ENCODE peak calls at places on chromosome 21, in eight cellular contexts. One of them, this sample, is unnamed. For H3K4me1, the result is how much of the 10 kb centered on the place peaks cover.

GRCh38 chr21:43025636-43026180 is 49.9 kb downstream of the CBS start:
- DNase-seq in MM.1S: no peak
- DNase-seq in upper lobe of right lung: peak
- DNase-seq in body of pancreas: no peak
- DNase-seq in transverse colon: no peak
- DNase-seq in hepatocyte: no peak
- DNase-seq in Panc1: no peak
- DNase-seq in PC-9: peak
- DNase-seq in this sample: no peak

GRCh38 chr21:44766818-44767354 is 34.7 kb downstream of the UBE2G2 start:
- DNase-seq in MM.1S: no peak
- DNase-seq in body of pancreas: no peak
- DNase-seq in upper lobe of right lung: peak
- DNase-seq in Panc1: no peak
- DNase-seq in PC-9: no peak
- DNase-seq in transverse colon: no peak
- DNase-seq in hepatocyte: no peak
- DNase-seq in this sample: no peak

GRCh38 chr21:33367309-33367973 is 35.8 kb upstream of the IFNGR2 start:
- DNase-seq in MM.1S: no peak
- DNase-seq in hepatocyte: no peak
- DNase-seq in PC-9: no peak
- DNase-seq in body of pancreas: no peak
- DNase-seq in Panc1: no peak
- DNase-seq in upper lobe of right lung: no peak
- DNase-seq in transverse colon: no peak
- DNase-seq in this sample: no peak

GRCh38 chr21:32770514-32771133 is 931 bp downstream of the PAXBP1 start:
- DNase-seq in transverse colon: no peak
- DNase-seq in upper lobe of right lung: no peak
- DNase-seq in PC-9: no peak
- DNase-seq in Panc1: no peak
- DNase-seq in body of pancreas: no peak
- DNase-seq in MM.1S: peak
- DNase-seq in hepatocyte: peak
- DNase-seq in this sample: no peak

GRCh38 chr21:46385846-46386725 is 62.1 kb downstream of the PCNT start:
- DNase-seq in Panc1: no peak
- DNase-seq in transverse colon: no peak
- DNase-seq in MM.1S: no peak
- DNase-seq in hepatocyte: no peak
- DNase-seq in PC-9: no peak
- DNase-seq in upper lobe of right lung: no peak
- DNase-seq in body of pancreas: no peak
- DNase-seq in this sample: no peak

GRCh38 chr21:45255381-45256020 is 32.2 kb downstream of the POFUT2 start:
- DNase-seq in upper lobe of right lung: no peak
- DNase-seq in transverse colon: peak
- DNase-seq in MM.1S: peak
- DNase-seq in PC-9: peak
- DNase-seq in body of pancreas: no peak
- DNase-seq in Panc1: no peak
- DNase-seq in hepatocyte: no peak
- DNase-seq in this sample: no peak

GRCh38 chr21:20004353-20004752 is 993.9 kb upstream of the NCAM2 start:
- DNase-seq in MM.1S: no peak
- DNase-seq in PC-9: no peak
- DNase-seq in body of pancreas: no peak
- DNase-seq in Panc1: no peak
- DNase-seq in upper lobe of right lung: no peak
- DNase-seq in hepatocyte: no peak
- DNase-seq in transverse colon: no peak
- DNase-seq in this sample: no peak

GRCh38 chr21:34054259-34054658 is 19.1 kb upstream of the MRPS6 start:
- DNase-seq in transverse colon: no peak
- DNase-seq in body of pancreas: no peak
- DNase-seq in PC-9: no peak
- DNase-seq in hepatocyte: no peak
- DNase-seq in MM.1S: no peak
- DNase-seq in Panc1: no peak
- DNase-seq in upper lobe of right lung: no peak
- DNase-seq in this sample: no peak

GRCh38 chr21:42654179-42654912 is 925 bp downstream of the PDE9A start:
- DNase-seq in MM.1S: no peak
- DNase-seq in PC-9: peak
- DNase-seq in hepatocyte: peak
- DNase-seq in Panc1: no peak
- DNase-seq in upper lobe of right lung: peak
- DNase-seq in body of pancreas: no peak
- DNase-seq in transverse colon: no peak
- DNase-seq in this sample: peak

GRCh38 chr21:41806773-41807172 is 39.9 kb upstream of the RIPK4 start:
- DNase-seq in transverse colon: no peak
- DNase-seq in body of pancreas: no peak
- DNase-seq in PC-9: no peak
- DNase-seq in hepatocyte: no peak
- DNase-seq in upper lobe of right lung: no peak
- DNase-seq in Panc1: no peak
- DNase-seq in MM.1S: no peak
- DNase-seq in this sample: no peak

GRCh38 chr21:29148535-29148934 is 18.1 kb downstream of the MAP3K7CL start:
- DNase-seq in transverse colon: no peak
- DNase-seq in PC-9: no peak
- DNase-seq in upper lobe of right lung: no peak
- DNase-seq in hepatocyte: no peak
- DNase-seq in Panc1: no peak
- DNase-seq in body of pancreas: no peak
- DNase-seq in MM.1S: no peak
- DNase-seq in this sample: no peak

GRCh38 chr21:29146726-29147125 is 16.3 kb downstream of the MAP3K7CL start:
- DNase-seq in body of pancreas: no peak
- DNase-seq in PC-9: no peak
- DNase-seq in upper lobe of right lung: no peak
- DNase-seq in Panc1: no peak
- DNase-seq in hepatocyte: no peak
- DNase-seq in transverse colon: no peak
- DNase-seq in MM.1S: no peak
- DNase-seq in this sample: no peak

GRCh38 chr21:29145354-29145782 is 14.9 kb downstream of the MAP3K7CL start:
- DNase-seq in PC-9: no peak
- DNase-seq in body of pancreas: no peak
- DNase-seq in upper lobe of right lung: no peak
- DNase-seq in Panc1: peak
- DNase-seq in hepatocyte: peak
- DNase-seq in transverse colon: no peak
- DNase-seq in MM.1S: no peak
- DNase-seq in this sample: no peak

GRCh38 chr21:29145837-29146453 is 15.5 kb downstream of the MAP3K7CL start:
- DNase-seq in PC-9: no peak
- DNase-seq in MM.1S: no peak
- DNase-seq in upper lobe of right lung: no peak
- DNase-seq in Panc1: no peak
- DNase-seq in hepatocyte: no peak
- DNase-seq in transverse colon: no peak
- DNase-seq in body of pancreas: no peak
- DNase-seq in this sample: no peak

GRCh38 chr21:29144736-29145353 is 14.4 kb downstream of the MAP3K7CL start:
- DNase-seq in body of pancreas: no peak
- DNase-seq in upper lobe of right lung: no peak
- DNase-seq in PC-9: no peak
- DNase-seq in transverse colon: no peak
- DNase-seq in Panc1: no peak
- DNase-seq in hepatocyte: no peak
- DNase-seq in MM.1S: no peak
- DNase-seq in this sample: no peak
- H3K4me1 ChIP-seq in body of pancreas: under half
- H3K4me1 ChIP-seq in upper lobe of right lung: under half
- H3K4me1 ChIP-seq in PC-9: under half
- H3K4me1 ChIP-seq in transverse colon: under half
- H3K4me1 ChIP-seq in Panc1: under half
- H3K4me1 ChIP-seq in hepatocyte: under half
- H3K4me1 ChIP-seq in MM.1S: under half
- H3K4me1 ChIP-seq in this sample: under half

GRCh38 chr21:37219766-37220432 is 47.2 kb downstream of the VPS26C start:
- DNase-seq in transverse colon: no peak
- DNase-seq in MM.1S: no peak
- DNase-seq in hepatocyte: no peak
- DNase-seq in PC-9: no peak
- DNase-seq in upper lobe of right lung: no peak
- DNase-seq in Panc1: no peak
- DNase-seq in body of pancreas: no peak
- DNase-seq in this sample: no peak

GRCh38 chr21:37224861-37225260 is 42.3 kb downstream of the VPS26C start:
- DNase-seq in transverse colon: no peak
- DNase-seq in MM.1S: no peak
- DNase-seq in hepatocyte: no peak
- DNase-seq in upper lobe of right lung: no peak
- DNase-seq in PC-9: no peak
- DNase-seq in Panc1: no peak
- DNase-seq in body of pancreas: no peak
- DNase-seq in this sample: no peak

GRCh38 chr21:37220433-37220980 is 46.6 kb downstream of the VPS26C start:
- DNase-seq in upper lobe of right lung: peak
- DNase-seq in Panc1: peak
- DNase-seq in MM.1S: peak
- DNase-seq in PC-9: no peak
- DNase-seq in body of pancreas: peak
- DNase-seq in transverse colon: peak
- DNase-seq in hepatocyte: no peak
- DNase-seq in this sample: no peak

GRCh38 chr21:37223804-37224345 is 43.3 kb downstream of the VPS26C start:
- DNase-seq in transverse colon: no peak
- DNase-seq in Panc1: no peak
- DNase-seq in hepatocyte: no peak
- DNase-seq in body of pancreas: no peak
- DNase-seq in upper lobe of right lung: no peak
- DNase-seq in MM.1S: no peak
- DNase-seq in PC-9: no peak
- DNase-seq in this sample: no peak

DNA sequence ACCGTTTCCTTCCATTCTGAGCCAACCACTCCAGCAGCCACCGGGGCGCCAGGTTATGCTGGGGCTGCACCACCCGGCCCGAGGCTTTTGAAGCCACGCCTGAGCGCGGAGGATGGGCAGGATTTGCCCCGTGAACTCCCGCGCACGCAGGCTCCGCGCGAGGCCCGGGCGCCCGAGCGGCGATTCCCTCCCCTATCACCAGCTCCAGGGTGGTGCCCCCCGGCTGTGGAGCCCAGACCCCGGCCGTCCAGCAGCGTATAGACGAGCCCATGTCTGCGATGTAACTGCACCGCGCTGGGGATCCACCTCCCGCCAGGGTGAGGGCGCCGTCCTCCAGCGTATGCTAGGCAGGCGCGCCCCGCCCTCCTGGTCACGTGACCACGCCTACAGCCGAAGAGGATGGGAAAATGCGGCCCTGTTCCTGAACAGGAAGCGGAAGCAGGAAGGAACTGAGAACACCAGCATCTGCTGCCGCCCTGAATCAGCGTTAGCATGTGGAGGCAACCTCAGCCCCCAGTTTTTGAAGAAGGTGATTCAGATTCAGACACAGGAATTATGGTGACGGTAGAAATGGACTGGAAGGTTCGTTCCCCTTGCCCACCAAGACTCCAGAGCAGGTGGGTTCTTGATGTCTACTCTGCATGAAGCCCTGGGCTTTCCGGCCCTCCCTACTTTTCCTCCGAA is 46.0 kb downstream of the VPS26C start:
- DNase-seq in hepatocyte: peak
- DNase-seq in Panc1: peak
- DNase-seq in body of pancreas: peak
- DNase-seq in upper lobe of right lung: peak
- DNase-seq in PC-9: peak
- DNase-seq in MM.1S: peak
- DNase-seq in transverse colon: peak
- DNase-seq in this sample: peak
- TF ChIP-seq CTCF in hepatocyte: peak
- TF ChIP-seq CTCF in Panc1: peak
- TF ChIP-seq CTCF in body of pancreas: no peak
- TF ChIP-seq CTCF in upper lobe of right lung: peak
- TF ChIP-seq CTCF in PC-9: no peak
- TF ChIP-seq CTCF in MM.1S: peak
- TF ChIP-seq CTCF in transverse colon: no peak
- TF ChIP-seq CTCF in this sample: peak

GRCh38 chr21:38267136-38267535 is 10.3 kb downstream of the KCNJ15 start:
- DNase-seq in transverse colon: no peak
- DNase-seq in PC-9: no peak
- DNase-seq in body of pancreas: no peak
- DNase-seq in MM.1S: no peak
- DNase-seq in hepatocyte: no peak
- DNase-seq in Panc1: no peak
- DNase-seq in upper lobe of right lung: no peak
- DNase-seq in this sample: no peak
- H3K4me1 ChIP-seq in transverse colon: under half
- H3K4me1 ChIP-seq in PC-9: under half
- H3K4me1 ChIP-seq in body of pancreas: under half
- H3K4me1 ChIP-seq in MM.1S: under half
- H3K4me1 ChIP-seq in hepatocyte: under half
- H3K4me1 ChIP-seq in Panc1: under half
- H3K4me1 ChIP-seq in upper lobe of right lung: under half
- H3K4me1 ChIP-seq in this sample: half or more

DNA sequence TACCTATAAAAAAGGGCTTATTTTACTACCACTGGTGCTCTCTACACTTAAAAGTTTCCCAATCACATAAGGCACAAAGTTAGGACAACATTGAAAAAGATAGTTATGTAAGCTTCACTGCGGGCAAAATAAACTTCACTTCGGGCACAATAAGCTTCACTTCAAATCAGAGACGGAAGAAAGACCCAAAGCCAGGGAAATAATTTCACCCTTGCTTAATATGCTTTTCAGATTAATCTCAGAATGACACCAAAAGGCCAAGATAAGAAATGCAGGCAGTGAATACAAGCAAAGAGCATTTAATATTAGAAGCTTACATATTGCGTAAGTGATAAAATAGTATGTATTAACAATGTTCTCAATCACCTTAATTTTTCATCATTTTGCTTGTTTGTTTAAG is 444.2 kb downstream of the SETD4 start:
- DNase-seq in Panc1: no peak
- DNase-seq in PC-9: no peak
- DNase-seq in hepatocyte: no peak
- DNase-seq in MM.1S: no peak
- DNase-seq in body of pancreas: no peak
- DNase-seq in upper lobe of right lung: no peak
- DNase-seq in transverse colon: no peak
- DNase-seq in this sample: no peak
- TF ChIP-seq CTCF in Panc1: peak
- TF ChIP-seq CTCF in PC-9: no peak
- TF ChIP-seq CTCF in hepatocyte: peak
- TF ChIP-seq CTCF in MM.1S: peak
- TF ChIP-seq CTCF in body of pancreas: peak
- TF ChIP-seq CTCF in upper lobe of right lung: peak
- TF ChIP-seq CTCF in transverse colon: peak
- TF ChIP-seq CTCF in this sample: peak

GRCh38 chr21:37863842-37864241 is 52.4 kb downstream of the KCNJ6 start:
- DNase-seq in transverse colon: no peak
- DNase-seq in PC-9: no peak
- DNase-seq in Panc1: no peak
- DNase-seq in body of pancreas: no peak
- DNase-seq in MM.1S: no peak
- DNase-seq in hepatocyte: peak
- DNase-seq in upper lobe of right lung: no peak
- DNase-seq in this sample: peak
- H3K4me1 ChIP-seq in transverse colon: under half
- H3K4me1 ChIP-seq in PC-9: under half
- H3K4me1 ChIP-seq in Panc1: under half
- H3K4me1 ChIP-seq in body of pancreas: under half
- H3K4me1 ChIP-seq in MM.1S: under half
- H3K4me1 ChIP-seq in hepatocyte: under half
- H3K4me1 ChIP-seq in upper lobe of right lung: under half
- H3K4me1 ChIP-seq in this sample: under half